ENCODE peak calls at places on chromosomes 16 and 17, in six cellular contexts. A is SK-N-MC; B is neural progenitor cell; S is CD4-positive, CD25-positive, alpha-beta regulatory T cell; C is tibial artery; U is PC-9. F is an unnamed sample.

GRCh38 chr16:89384282-89384681 is 106.1 kb downstream of the ANKRD11 start:
- DNase-seq in S (no peak), A (no peak), B (no peak), U (no peak), C (no peak), F (no peak)

GRCh38 chr17:58391302-58391984 is 25.9 kb downstream of the RNF43 start:
- DNase-seq in C (no peak), B (no peak), A (no peak), S (no peak), U (peak), F (no peak)

GRCh38 chr17:78239489-78239931 is 8.1 kb downstream of the TMEM235 start:
- DNase-seq in B (no peak), C (no peak), A (no peak), U (no peak), S (no peak), F (no peak)

GRCh38 chr17:63382826-63383225 is 63.3 kb downstream of the CYB561 start:
- DNase-seq in S (no peak), A (no peak), C (no peak), B (no peak), U (no peak), F (no peak)

GRCh38 chr16:72561-73537 is at the start of gene RHBDF1:
- DNase-seq in U (no peak), S (no peak), A (no peak), B (peak), C (no peak), F (no peak)

GRCh38 chr16:51328708-51329107 is 177.6 kb upstream of the SALL1 start:
- DNase-seq in U (no peak), C (no peak), B (no peak), A (no peak), S (no peak), F (no peak)

GRCh38 chr17:30829022-30829421 is 2.7 kb upstream of the ATAD5 start:
- DNase-seq in C (no peak), A (no peak), U (no peak), S (no peak), B (no peak), F (no peak)

GRCh38 chr17:13306310-13306962 is 288.6 kb upstream of the ELAC2 start:
- DNase-seq in S (no peak), B (peak), U (no peak), C (no peak), A (no peak), F (no peak)

GRCh38 chr16:75097191-75097761 is 19.3 kb downstream of the LDHD start:
- DNase-seq in B (no peak), U (no peak), S (no peak), A (no peak), C (no peak), F (no peak)

GRCh38 chr17:77786740-77787505 is 171.6 kb upstream of the TNRC6C start:
- DNase-seq in C (no peak), S (no peak), B (peak), A (no peak), U (no peak), F (no peak)

GRCh38 chr16:29745853-29746345 is at the start of gene C16orf54:
- DNase-seq in A (no peak), U (no peak), C (peak), S (peak), B (no peak), F (peak)

GRCh38 chr17:42130310-42130936 is 7.8 kb downstream of the HSPB9 start:
- DNase-seq in U (no peak), S (no peak), C (no peak), B (no peak), A (no peak), F (no peak)

GRCh38 chr17:42129109-42129837 is 6.7 kb downstream of the HSPB9 start:
- DNase-seq in C (peak), B (no peak), A (no peak), U (no peak), S (no peak), F (no peak)

GRCh38 chr17:42125565-42125964 is 3.0 kb downstream of the HSPB9 start:
- DNase-seq in A (no peak), B (no peak), S (no peak), U (no peak), C (no peak), F (no peak)

GRCh38 chr17:42126836-42127235 is 4.2 kb downstream of the HSPB9 start:
- DNase-seq in C (no peak), U (no peak), S (no peak), B (no peak), A (no peak), F (no peak)

GRCh38 chr17:42127414-42127813 is 4.8 kb downstream of the HSPB9 start:
- DNase-seq in C (no peak), B (no peak), S (no peak), A (no peak), U (no peak), F (no peak)
- H3K27ac ChIP-seq in C (no peak), B (no peak), S (no peak), A (peak), U (no peak), F (no peak)

GRCh38 chr17:49213803-49214202 is 3.3 kb downstream of the ABI3 start:
- DNase-seq in C (no peak), A (no peak), S (no peak), U (no peak), B (no peak), F (no peak)

GRCh38 chr17:49214665-49215360 is 4.3 kb downstream of the ABI3 start:
- DNase-seq in C (no peak), A (no peak), U (no peak), S (no peak), B (no peak), F (no peak)

GRCh38 chr17:49209061-49209571 is 1.3 kb downstream of the GNGT2 start:
- DNase-seq in C (no peak), S (no peak), U (peak), B (no peak), A (no peak), F (no peak)

GRCh38 chr17:49213399-49213798 is 2.9 kb downstream of the ABI3 start:
- DNase-seq in C (no peak), U (no peak), A (no peak), B (no peak), S (no peak), F (no peak)

GRCh38 chr17:49210158-49211029 is at the start of the genes ABI3 and GNGT2:
- DNase-seq in U (no peak), S (peak), A (no peak), C (no peak), B (no peak), F (peak)
- H3K4me3 ChIP-seq in U (no peak), S (peak), A (peak), C (peak), B (no peak), F (peak)

GRCh38 chr16:35182943-35183550 is 1723.6 kb downstream of the TP53TG3F start:
- DNase-seq in C (no peak), B (no peak), U (no peak), A (no peak), S (no peak), F (no peak)

GRCh38 chr16:35181422-35182030 is 1722.1 kb downstream of the TP53TG3F start:
- DNase-seq in S (no peak), U (no peak), A (no peak), C (no peak), B (no peak), F (no peak)

GRCh38 chr16:35184356-35184870 is 1725.0 kb downstream of the TP53TG3F start:
- DNase-seq in A (no peak), B (no peak), U (peak), S (no peak), C (no peak), F (no peak)

GRCh38 chr16:35182043-35182677 is 1722.7 kb downstream of the TP53TG3F start:
- DNase-seq in B (no peak), A (no peak), S (no peak), U (no peak), C (no peak), F (no peak)

GRCh38 chr16:35180970-35181369 is 1721.6 kb downstream of the TP53TG3F start:
- DNase-seq in C (no peak), S (no peak), A (no peak), U (no peak), B (no peak), F (no peak)
- H3K27ac ChIP-seq in C (no peak), S (no peak), A (no peak), U (no peak), B (no peak), F (no peak)

GRCh38 chr17:74853669-74854068 is 6.0 kb downstream of the GRIN2C start:
- DNase-seq in A (no peak), C (no peak), S (no peak), U (no peak), B (no peak), F (no peak)
- H3K4me3 ChIP-seq in A (no peak), C (no peak), S (no peak), U (no peak), B (no peak), F (no peak)

DNA sequence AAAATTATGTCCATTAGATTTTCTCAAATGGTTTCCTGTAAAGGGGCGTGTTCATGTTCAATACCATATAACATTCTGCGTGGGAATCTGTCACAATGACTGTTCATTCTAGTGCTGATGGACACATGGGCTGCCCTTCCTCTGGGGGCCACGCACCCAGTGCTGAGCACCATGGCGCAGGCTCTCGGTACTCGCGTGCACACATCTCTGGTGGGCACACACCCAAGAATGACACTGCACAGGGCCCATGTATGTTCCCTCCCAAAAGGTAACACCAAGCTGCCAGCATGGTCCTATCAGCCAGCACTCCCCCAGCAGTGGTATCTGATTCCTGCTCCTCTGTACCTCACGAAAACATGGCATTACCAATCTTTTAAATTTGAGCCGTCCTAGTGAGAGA is 13.7 kb downstream of the B9D1 start:
- DNase-seq in S (no peak), A (no peak), C (no peak), B (no peak), U (no peak), F (no peak)
- H3K27ac ChIP-seq in S (no peak), A (no peak), C (no peak), B (no peak), U (peak), F (no peak)

GRCh38 chr16:9681556-9681955 is 500.7 kb downstream of the GRIN2A start:
- DNase-seq in A (no peak), S (no peak), U (no peak), C (no peak), B (peak), F (no peak)
- H3K4me3 ChIP-seq in A (no peak), S (no peak), U (no peak), C (no peak), B (no peak), F (no peak)

DNA sequence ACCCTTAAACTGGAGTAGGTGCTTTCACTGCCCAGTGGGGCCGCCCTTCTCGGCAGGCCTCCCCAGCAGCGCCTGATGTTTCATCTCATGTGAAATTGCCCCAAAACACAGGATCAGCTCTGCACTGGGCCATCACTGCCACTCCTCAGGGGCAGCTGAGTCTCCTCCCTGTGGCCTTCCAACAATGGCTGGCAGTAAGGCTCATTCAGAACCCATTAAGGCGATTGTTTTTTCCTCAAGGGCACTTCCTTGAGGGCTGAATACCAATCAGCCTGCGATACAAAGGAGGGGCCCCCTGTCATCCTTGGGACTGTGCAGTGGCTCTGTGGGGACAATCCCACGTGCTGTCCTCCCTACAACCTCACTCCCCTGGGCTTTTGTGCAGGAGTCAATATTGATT is 47.6 kb downstream of the XYLT1 start:
- DNase-seq in S (no peak), A (no peak), U (no peak), B (peak), C (no peak), F (no peak)
- H3K27ac ChIP-seq in S (no peak), A (no peak), U (no peak), B (no peak), C (no peak), F (no peak)

GRCh38 chr16:30843501-30843900 is 50.4 kb downstream of the BCL7C start:
- DNase-seq in B (no peak), U (no peak), S (no peak), C (no peak), A (no peak), F (no peak)

GRCh38 chr16:30844346-30844670 is 49.6 kb downstream of the BCL7C start:
- DNase-seq in C (no peak), S (no peak), A (no peak), B (no peak), U (no peak), F (no peak)

GRCh38 chr16:30842971-30843370 is 50.9 kb downstream of the BCL7C start:
- DNase-seq in C (no peak), A (no peak), B (no peak), S (no peak), U (no peak), F (no peak)

GRCh38 chr16:30846649-30847402 is 47.1 kb downstream of the BCL7C start:
- DNase-seq in A (no peak), B (peak), C (no peak), U (no peak), S (no peak), F (no peak)

GRCh38 chr16:30844671-30845449 is 49.0 kb downstream of the BCL7C start:
- DNase-seq in A (peak), B (peak), C (peak), U (peak), S (peak), F (peak)
- H3K4me3 ChIP-seq in A (peak), B (no peak), C (peak), U (no peak), S (peak), F (no peak)

DNA sequence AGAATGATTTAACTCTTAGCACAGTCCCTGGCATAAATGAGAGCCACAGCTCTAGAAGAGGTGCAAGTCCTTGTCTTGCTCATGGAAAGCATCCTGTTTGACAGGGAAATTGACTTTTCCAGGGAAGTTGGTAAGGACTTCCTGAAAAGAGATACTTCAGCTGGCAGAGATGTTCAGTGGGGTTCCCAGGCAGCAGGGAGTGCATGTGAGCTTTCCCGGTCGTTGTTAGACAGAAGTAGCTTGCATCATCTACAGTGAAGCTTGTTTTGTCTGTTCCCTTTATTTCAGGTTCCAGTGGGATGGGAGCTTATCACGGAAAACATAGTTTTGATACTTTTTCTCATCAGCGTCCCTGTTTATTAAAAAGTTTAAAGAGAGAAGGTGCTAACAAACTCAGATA is 22.9 kb downstream of the ALDH3A2 start:
- DNase-seq in B (no peak), U (no peak), A (no peak), C (no peak), S (no peak), F (no peak)
- H3K27ac ChIP-seq in B (no peak), U (peak), A (no peak), C (no peak), S (no peak), F (no peak)